ENCODE peak calls at places on chromosomes 5 and 9, in nine cellular contexts. L is stimulated activated CD4-positive, alpha-beta T cell treated with anti-CD3 and anti-CD28 coated beads, Interleukin-2, amount 100 ng/mL, for 4 hours; I is mammary epithelial cell; E is foreskin fibroblast; M is MCF 10A; V is HS-5; G is effector memory CD4-positive, alpha-beta T cell; N is stomach; X is Jurkat, Clone E6-1. F is an unnamed sample.
A peak's percentile ranks its signal among the peaks of the same experiment; 100 is the strongest.

GRCh38 chr9:117707561-117707960 is 3.4 kb downstream of the TLR4 start:
- DNase-seq in E (no peak), G (no peak), M (no peak), X (no peak), L (no peak), V (no peak), I (no peak), N (no peak), F (no peak)

GRCh38 chr5:57703726-57704125 is 221.1 kb upstream of the ACTBL2 start:
- DNase-seq in M (no peak), N (no peak), X (no peak), E (no peak), V (no peak), G (no peak), L (no peak), I (no peak), F (no peak)

GRCh38 chr5:168301593-168302388 is 10.3 kb downstream of the WWC1 start:
- DNase-seq in I (peak; percentile 77), X (no peak), M (peak; percentile 71), L (no peak), N (peak; percentile 79), G (no peak), V (no peak), E (peak; percentile 32), F (no peak)

GRCh38 chr9:78074385-78075291 is 43.0 kb upstream of the GNAQ start:
- DNase-seq in N (no peak), I (no peak), E (no peak), L (no peak), G (no peak), X (peak; percentile 78), V (peak; percentile 9), M (no peak), F (no peak)

GRCh38 chr5:175743676-175744210 is 85.9 kb downstream of the HRH2 start:
- DNase-seq in I (peak; percentile 11), G (no peak), V (no peak), N (no peak), L (no peak), M (peak; percentile 43), E (no peak), X (no peak), F (no peak)

GRCh38 chr5:150372626-150373025 is 15.1 kb downstream of the TCOF1 start:
- DNase-seq in L (no peak), N (no peak), I (no peak), E (no peak), M (no peak), X (no peak), G (no peak), V (no peak), F (no peak)

GRCh38 chr9:79774356-79774755 is 202.6 kb downstream of the TLE4 start:
- DNase-seq in L (no peak), I (no peak), X (no peak), E (no peak), V (no peak), N (no peak), G (no peak), M (no peak), F (no peak)

GRCh38 chr5:141686648-141687416 is 4.8 kb upstream of the ARAP3 start:
- DNase-seq in E (no peak), X (no peak), V (no peak), N (no peak), I (no peak), L (no peak), M (no peak), G (no peak), F (no peak)

GRCh38 chr9:121344062-121344696 is 25.9 kb downstream of the STOM start:
- DNase-seq in M (no peak), V (no peak), I (no peak), E (no peak), L (no peak), N (no peak), G (no peak), X (no peak), F (no peak)

GRCh38 chr5:141494761-141495455 is 6.0 kb downstream of the PCDHGC5 start:
- DNase-seq in V (no peak), E (no peak), G (no peak), M (no peak), X (no peak), N (no peak), I (no peak), L (no peak), F (no peak)

GRCh38 chr9:76466299-76466605 is 7.3 kb downstream of the GCNT1 start:
- DNase-seq in G (no peak), I (no peak), E (no peak), X (no peak), V (no peak), N (no peak), L (no peak), M (no peak), F (no peak)

GRCh38 chr5:163619273-163619672 is 113.9 kb downstream of the MAT2B start:
- DNase-seq in E (no peak), L (no peak), M (no peak), I (no peak), G (no peak), X (no peak), N (no peak), V (no peak), F (no peak)

GRCh38 chr9:84371737-84372136 is 31.2 kb upstream of the SLC28A3 start:
- DNase-seq in I (peak; percentile 89), L (no peak), X (no peak), G (no peak), E (peak; percentile 81), N (no peak), M (peak; percentile 97), V (peak; percentile 76), F (no peak)

GRCh38 chr5:134240421-134240962 is 14.6 kb upstream of the PPP2CA start:
- DNase-seq in E (peak; percentile 66), X (no peak), G (no peak), I (peak; percentile 44), M (no peak), N (no peak), L (no peak), V (no peak), F (peak; percentile 68)

GRCh38 chr5:7391215-7391614 is 4.7 kb upstream of the ADCY2 start:
- DNase-seq in G (no peak), E (no peak), V (no peak), M (no peak), I (no peak), L (no peak), X (no peak), N (no peak), F (no peak)

GRCh38 chr9:34375901-34376595 is 650 bp downstream of the MYORG start:
- DNase-seq in G (peak; percentile 38), M (peak; percentile 61), L (no peak), I (peak; percentile 58), V (no peak), N (peak; percentile 68), X (peak; percentile 34), E (no peak), F (peak; percentile 32)

GRCh38 chr9:32431940-32432555 is 47.6 kb downstream of the ACO1 start:
- DNase-seq in N (peak; percentile 61), E (peak; percentile 34), X (no peak), M (peak; percentile 51), G (no peak), L (peak; percentile 24), V (no peak), I (peak; percentile 4), F (no peak)

F was measured in nucleus accumbens.